ENCODE peak calls at places on chromosome 4, in six cellular contexts. J is GM03348; Z is naive thymus-derived CD8-positive, alpha-beta T cell; P is NCI-H146; U is EH; N is uterus. V is an unnamed sample.

GRCh38 chr4:105620640-105621323 is 68.4 kb downstream of the ARHGEF38 start:
- DNase-seq in J (peak), Z (no peak), P (no peak), U (peak), N (no peak), V (no peak)

GRCh38 chr4:5009796-5010195 is 9.5 kb downstream of the CYTL1 start:
- DNase-seq in J (no peak), Z (no peak), P (no peak), U (no peak), N (no peak), V (no peak)

GRCh38 chr4:171880136-171880535 is 66.9 kb downstream of the GALNTL6 start:
- DNase-seq in J (peak), Z (no peak), P (no peak), U (peak), N (no peak), V (peak)

GRCh38 chr4:78459327-78459726 is 92.2 kb upstream of the ANXA3 start:
- DNase-seq in J (no peak), Z (no peak), P (no peak), U (no peak), N (no peak), V (no peak)

GRCh38 chr4:60396680-60397079 is 803.4 kb upstream of the ADGRL3 start:
- DNase-seq in J (no peak), Z (no peak), P (no peak), U (no peak), N (no peak), V (no peak)

GRCh38 chr4:82097504-82097903 is 276.3 kb downstream of the HNRNPD start:
- DNase-seq in J (no peak), Z (no peak), P (no peak), U (no peak), N (no peak), V (peak)

GRCh38 chr4:145976680-145977079 is 38.1 kb upstream of the ZNF827 start:
- DNase-seq in J (no peak), Z (no peak), P (no peak), U (no peak), N (no peak), V (no peak)

GRCh38 chr4:67743194-67743593 is 11.0 kb downstream of the GNRHR start:
- DNase-seq in J (no peak), Z (no peak), P (no peak), U (no peak), N (no peak), V (no peak)

GRCh38 chr4:72911316-72911715 is 158.2 kb downstream of the COX18 start:
- DNase-seq in J (no peak), Z (no peak), P (no peak), U (no peak), N (no peak), V (no peak)

GRCh38 chr4:153418114-153418513 is 48.0 kb upstream of the TMEM131L start:
- DNase-seq in J (no peak), Z (no peak), P (no peak), U (no peak), N (no peak), V (no peak)

GRCh38 chr4:957581-958313 is 15.6 kb downstream of the DGKQ start:
- DNase-seq in J (no peak), Z (no peak), P (no peak), U (no peak), N (peak), V (no peak)

GRCh38 chr4:110196206-110196870 is 2.1 kb downstream of the ELOVL6 start:
- DNase-seq in J (peak), Z (peak), P (peak), U (peak), N (peak), V (peak)

GRCh38 chr4:8258813-8259212 is 10.7 kb upstream of the HTRA3 start:
- DNase-seq in J (no peak), Z (no peak), P (peak), U (no peak), N (no peak), V (no peak)

GRCh38 chr4:153393397-153393796 is 48.9 kb downstream of the MND1 start:
- DNase-seq in J (peak), Z (no peak), P (no peak), U (peak), N (no peak), V (no peak)

GRCh38 chr4:184476660-184477059 is 2.3 kb upstream of the IRF2 start:
- DNase-seq in J (no peak), Z (no peak), P (no peak), U (no peak), N (no peak), V (no peak)

GRCh38 chr4:164997324-164997723 is 19.9 kb upstream of the TRIM61 start:
- DNase-seq in J (no peak), Z (no peak), P (no peak), U (peak), N (no peak), V (no peak)

GRCh38 chr4:17701882-17702281 is 79.5 kb downstream of the FAM184B start:
- DNase-seq in J (no peak), Z (no peak), P (no peak), U (no peak), N (no peak), V (peak)

GRCh38 chr4:110049951-110050925 is 137.6 kb downstream of the EGF start:
- DNase-seq in J (peak), Z (peak), P (peak), U (peak), N (peak), V (no peak)

GRCh38 chr4:6472387-6473263 is at the start of gene PPP2R2C:
- DNase-seq in J (no peak), Z (no peak), P (peak), U (no peak), N (no peak), V (peak)

GRCh38 chr4:15936495-15936894 is 2.0 kb downstream of the FGFBP1 start:
- DNase-seq in J (no peak), Z (no peak), P (no peak), U (no peak), N (no peak), V (no peak)

GRCh38 chr4:82891728-82892466 is 944 bp upstream of the SEC31A start:
- DNase-seq in J (no peak), Z (no peak), P (no peak), U (peak), N (no peak), V (no peak)